ENCODE peak calls at places on chromosomes 12 and 14, in six cellular contexts. One of them, this sample, is unnamed.

GRCh38 chr14:94636744-94637412 is 24.7 kb downstream of the SERPINA3 start:
- DNase-seq in NCI-H1105: no peak
- DNase-seq in mammary epithelial cell: no peak
- DNase-seq in heart right ventricle: no peak
- DNase-seq in NCI-H1417 treated with DMSO at 0.1 percent for 48 hours: no peak
- DNase-seq in cerebellar cortex: no peak
- DNase-seq in this sample: peak

GRCh38 chr14:52356025-52356424 is 41.9 kb downstream of the PTGER2 start:
- DNase-seq in heart right ventricle: no peak
- DNase-seq in NCI-H1417 treated with DMSO at 0.1 percent for 48 hours: no peak
- DNase-seq in NCI-H1105: peak
- DNase-seq in cerebellar cortex: no peak
- DNase-seq in mammary epithelial cell: peak
- DNase-seq in this sample: peak

GRCh38 chr14:106372870-106373657 is 846.7 kb downstream of the TMEM121 start:
- DNase-seq in NCI-H1105: peak
- DNase-seq in mammary epithelial cell: no peak
- DNase-seq in heart right ventricle: no peak
- DNase-seq in cerebellar cortex: peak
- DNase-seq in NCI-H1417 treated with DMSO at 0.1 percent for 48 hours: no peak
- DNase-seq in this sample: peak

GRCh38 chr12:41436076-41436475 is 248.0 kb downstream of the PDZRN4 start:
- DNase-seq in NCI-H1417 treated with DMSO at 0.1 percent for 48 hours: no peak
- DNase-seq in mammary epithelial cell: no peak
- DNase-seq in NCI-H1105: peak
- DNase-seq in heart right ventricle: no peak
- DNase-seq in cerebellar cortex: no peak
- DNase-seq in this sample: no peak

GRCh38 chr12:90062799-90063198 is 354.2 kb upstream of the ATP2B1 start:
- DNase-seq in heart right ventricle: no peak
- DNase-seq in mammary epithelial cell: peak
- DNase-seq in cerebellar cortex: no peak
- DNase-seq in NCI-H1417 treated with DMSO at 0.1 percent for 48 hours: no peak
- DNase-seq in NCI-H1105: no peak
- DNase-seq in this sample: no peak

GRCh38 chr12:65459545-65459944 is 181.1 kb downstream of the MSRB3 start:
- DNase-seq in NCI-H1105: no peak
- DNase-seq in NCI-H1417 treated with DMSO at 0.1 percent for 48 hours: no peak
- DNase-seq in mammary epithelial cell: no peak
- DNase-seq in cerebellar cortex: no peak
- DNase-seq in heart right ventricle: no peak
- DNase-seq in this sample: no peak

GRCh38 chr12:58537278-58537677 is 383.0 kb downstream of the LRIG3 start:
- DNase-seq in heart right ventricle: no peak
- DNase-seq in NCI-H1105: no peak
- DNase-seq in cerebellar cortex: no peak
- DNase-seq in NCI-H1417 treated with DMSO at 0.1 percent for 48 hours: no peak
- DNase-seq in mammary epithelial cell: no peak
- DNase-seq in this sample: peak

GRCh38 chr12:64946132-64946829 is 121.8 kb downstream of the TBC1D30 start:
- DNase-seq in NCI-H1105: peak
- DNase-seq in heart right ventricle: peak
- DNase-seq in cerebellar cortex: peak
- DNase-seq in mammary epithelial cell: no peak
- DNase-seq in NCI-H1417 treated with DMSO at 0.1 percent for 48 hours: peak
- DNase-seq in this sample: no peak

GRCh38 chr12:102992297-102992696 is 34.8 kb downstream of the ASCL1 start:
- DNase-seq in NCI-H1105: no peak
- DNase-seq in cerebellar cortex: no peak
- DNase-seq in NCI-H1417 treated with DMSO at 0.1 percent for 48 hours: no peak
- DNase-seq in heart right ventricle: no peak
- DNase-seq in mammary epithelial cell: no peak
- DNase-seq in this sample: no peak

GRCh38 chr14:104252256-104253215 is 114.1 kb downstream of the KIF26A start:
- DNase-seq in mammary epithelial cell: no peak
- DNase-seq in cerebellar cortex: no peak
- DNase-seq in heart right ventricle: no peak
- DNase-seq in NCI-H1105: no peak
- DNase-seq in NCI-H1417 treated with DMSO at 0.1 percent for 48 hours: no peak
- DNase-seq in this sample: no peak

GRCh38 chr14:50550294-50550693 is 9.7 kb upstream of the ATL1 start:
- DNase-seq in cerebellar cortex: no peak
- DNase-seq in heart right ventricle: no peak
- DNase-seq in mammary epithelial cell: no peak
- DNase-seq in NCI-H1417 treated with DMSO at 0.1 percent for 48 hours: no peak
- DNase-seq in NCI-H1105: no peak
- DNase-seq in this sample: no peak

GRCh38 chr14:104657114-104657524 is 32.3 kb upstream of the INF2 start:
- DNase-seq in heart right ventricle: no peak
- DNase-seq in cerebellar cortex: no peak
- DNase-seq in mammary epithelial cell: no peak
- DNase-seq in NCI-H1417 treated with DMSO at 0.1 percent for 48 hours: no peak
- DNase-seq in NCI-H1105: no peak
- DNase-seq in this sample: no peak

GRCh38 chr12:52629251-52630103 is 11.1 kb upstream of the KRT73 start:
- DNase-seq in heart right ventricle: no peak
- DNase-seq in cerebellar cortex: no peak
- DNase-seq in NCI-H1105: no peak
- DNase-seq in mammary epithelial cell: no peak
- DNase-seq in NCI-H1417 treated with DMSO at 0.1 percent for 48 hours: no peak
- DNase-seq in this sample: no peak

GRCh38 chr12:1424674-1425395 is 169.5 kb downstream of the FBXL14 start:
- DNase-seq in cerebellar cortex: no peak
- DNase-seq in heart right ventricle: no peak
- DNase-seq in NCI-H1417 treated with DMSO at 0.1 percent for 48 hours: no peak
- DNase-seq in mammary epithelial cell: no peak
- DNase-seq in NCI-H1105: no peak
- DNase-seq in this sample: no peak

GRCh38 chr12:115758886-115759620 is 518.4 kb downstream of the MED13L start:
- DNase-seq in NCI-H1417 treated with DMSO at 0.1 percent for 48 hours: no peak
- DNase-seq in heart right ventricle: no peak
- DNase-seq in cerebellar cortex: no peak
- DNase-seq in mammary epithelial cell: no peak
- DNase-seq in NCI-H1105: no peak
- DNase-seq in this sample: no peak

GRCh38 chr14:28867571-28867970 is 101.0 kb downstream of the FOXG1 start:
- DNase-seq in heart right ventricle: no peak
- DNase-seq in NCI-H1105: no peak
- DNase-seq in NCI-H1417 treated with DMSO at 0.1 percent for 48 hours: no peak
- DNase-seq in mammary epithelial cell: no peak
- DNase-seq in cerebellar cortex: no peak
- DNase-seq in this sample: no peak

GRCh38 chr14:71709076-71709475 is 223.2 kb upstream of the RGS6 start:
- DNase-seq in heart right ventricle: no peak
- DNase-seq in cerebellar cortex: no peak
- DNase-seq in NCI-H1105: no peak
- DNase-seq in NCI-H1417 treated with DMSO at 0.1 percent for 48 hours: no peak
- DNase-seq in mammary epithelial cell: no peak
- DNase-seq in this sample: no peak

GRCh38 chr12:95218852-95219171 is 1.2 kb downstream of the VEZT start:
- DNase-seq in heart right ventricle: no peak
- DNase-seq in NCI-H1105: peak
- DNase-seq in cerebellar cortex: peak
- DNase-seq in NCI-H1417 treated with DMSO at 0.1 percent for 48 hours: peak
- DNase-seq in mammary epithelial cell: peak
- DNase-seq in this sample: peak

This sample was measured in MCF 10A.